ENCODE peak calls at places on chromosome 6, in four cellular contexts. U is colonic mucosa, X is thoracic aorta, P is heart right ventricle. W is an unnamed sample.

GRCh38 chr6:162753775-162754174 is 26.0 kb downstream of the PACRG start:
- DNase-seq in U (no peak), X (no peak), P (no peak), W (no peak)

GRCh38 chr6:84172080-84172479 is 55.4 kb downstream of the CEP162 start:
- DNase-seq in U (no peak), X (no peak), P (no peak), W (no peak)

GRCh38 chr6:97312241-97312640 is 29.2 kb upstream of the MMS22L start:
- DNase-seq in U (no peak), X (no peak), P (no peak), W (no peak)

GRCh38 chr6:6697620-6698019 is 109.1 kb downstream of the LY86 start:
- DNase-seq in U (no peak), X (no peak), P (no peak), W (no peak)

GRCh38 chr6:77123527-77123926 is 339.8 kb downstream of the HTR1B start:
- DNase-seq in U (no peak), X (no peak), P (no peak), W (no peak)

GRCh38 chr6:22821664-22822320 is 252.4 kb downstream of the HDGFL1 start:
- DNase-seq in U (no peak), X (no peak), P (no peak), W (no peak)

GRCh38 chr6:106757267-106757666 is 127.9 kb downstream of the QRSL1 start:
- DNase-seq in U (no peak), X (no peak), P (no peak), W (no peak)

GRCh38 chr6:161407581-161407980 is 133.7 kb upstream of the AGPAT4 start:
- DNase-seq in U (no peak), X (no peak), P (no peak), W (no peak)

GRCh38 chr6:35893246-35893645 is 27.7 kb downstream of the SRPK1 start:
- DNase-seq in U (no peak), X (no peak), P (no peak), W (no peak)

DNA sequence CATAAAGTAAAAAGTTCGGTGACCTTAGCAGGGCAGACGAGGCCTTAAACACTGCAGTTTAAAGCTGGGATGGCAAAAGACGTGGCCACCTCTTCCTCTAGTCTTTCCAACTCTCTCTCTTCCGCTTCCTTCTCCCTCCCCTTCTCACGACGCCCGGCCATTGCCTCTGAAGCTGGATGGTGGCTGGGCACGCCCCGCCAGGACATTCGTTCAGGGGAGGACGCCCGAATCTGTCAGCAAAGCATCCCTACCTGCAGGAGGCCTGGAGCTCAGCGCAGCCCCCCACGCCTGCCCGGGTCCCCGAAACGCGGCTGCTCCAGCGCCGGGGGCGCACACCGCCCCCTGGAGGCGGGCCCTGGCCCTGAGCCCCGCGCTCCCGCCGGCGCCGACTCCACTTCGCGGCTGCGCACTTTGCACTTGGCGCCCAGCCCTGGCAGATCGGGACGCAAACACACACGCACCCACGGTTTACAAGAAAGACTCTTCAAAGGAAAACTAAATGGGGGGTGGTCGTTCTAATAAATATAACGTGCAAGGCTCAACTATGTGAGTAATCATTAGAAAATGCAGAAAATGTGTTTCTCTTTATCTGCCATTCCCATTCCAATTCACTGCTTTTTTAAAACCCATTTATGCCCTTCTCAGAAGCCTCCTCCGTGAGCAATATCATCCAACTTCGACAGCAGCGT is 54.7 kb upstream of the FOXC1 start:
- DNase-seq in U (peak), X (no peak), P (peak), W (peak)
- H3K4me3 ChIP-seq in U (peak), X (peak), P (peak), W (peak)

GRCh38 chr6:28291573-28291972 is 10.2 kb downstream of the PGBD1 start:
- DNase-seq in U (no peak), X (no peak), P (no peak), W (no peak)
- H3K4me3 ChIP-seq in U (no peak), X (no peak), P (no peak), W (no peak)

GRCh38 chr6:52491203-52492069 is 71.3 kb downstream of the EFHC1 start:
- DNase-seq in U (no peak), X (no peak), P (no peak), W (no peak)
- H3K4me3 ChIP-seq in U (no peak), X (peak), P (no peak), W (no peak)

DNA sequence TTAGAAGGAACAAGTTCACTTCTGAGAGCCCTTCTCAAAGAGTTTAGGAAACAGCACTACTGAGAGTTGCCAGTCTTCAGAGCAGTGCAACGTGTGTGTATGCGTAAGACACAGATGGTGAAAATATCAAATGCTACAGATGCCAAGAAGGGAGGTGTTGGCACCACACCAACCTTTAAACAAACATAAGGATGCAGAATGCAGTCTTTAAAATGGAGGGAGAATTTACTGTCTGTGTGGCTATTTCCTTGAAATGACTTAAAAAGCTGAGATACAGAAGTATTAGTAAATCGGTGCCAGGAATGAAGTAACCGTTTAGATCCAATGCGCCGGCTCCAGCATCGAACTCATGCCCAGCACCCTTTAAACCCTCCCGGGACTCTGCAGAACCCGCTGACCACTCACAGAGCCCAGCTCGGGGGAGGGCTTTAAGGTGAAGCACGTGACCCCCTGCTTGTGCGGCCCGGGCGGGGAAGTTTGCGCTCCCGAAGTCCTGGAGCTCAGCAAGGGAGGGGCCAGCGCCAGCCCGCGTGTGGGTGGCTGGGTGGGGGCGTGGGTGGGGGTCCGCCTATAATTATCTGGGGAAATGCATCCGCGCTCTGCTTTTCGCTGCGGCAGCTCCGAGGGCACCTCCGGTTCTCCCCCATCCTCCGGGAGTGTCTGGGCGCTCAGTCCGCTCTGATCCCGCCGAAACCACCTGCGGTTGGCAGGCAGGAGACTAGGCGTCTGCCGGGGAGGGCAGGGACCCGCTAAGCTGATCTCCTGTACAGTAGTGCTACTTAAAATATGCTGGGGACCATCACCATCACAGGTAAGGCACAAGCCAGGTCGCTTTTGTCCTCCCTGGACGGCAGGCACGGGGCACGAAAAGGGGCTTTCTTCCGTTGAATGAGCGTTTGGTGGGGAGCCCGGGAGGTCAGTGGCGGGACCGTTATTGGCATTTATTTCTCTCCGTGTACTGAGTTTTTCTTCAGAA is 66.0 kb downstream of the ZBTB2 start:
- DNase-seq in U (peak), X (peak), P (peak), W (peak)
- H3K4me3 ChIP-seq in U (peak), X (peak), P (peak), W (peak)

DNA sequence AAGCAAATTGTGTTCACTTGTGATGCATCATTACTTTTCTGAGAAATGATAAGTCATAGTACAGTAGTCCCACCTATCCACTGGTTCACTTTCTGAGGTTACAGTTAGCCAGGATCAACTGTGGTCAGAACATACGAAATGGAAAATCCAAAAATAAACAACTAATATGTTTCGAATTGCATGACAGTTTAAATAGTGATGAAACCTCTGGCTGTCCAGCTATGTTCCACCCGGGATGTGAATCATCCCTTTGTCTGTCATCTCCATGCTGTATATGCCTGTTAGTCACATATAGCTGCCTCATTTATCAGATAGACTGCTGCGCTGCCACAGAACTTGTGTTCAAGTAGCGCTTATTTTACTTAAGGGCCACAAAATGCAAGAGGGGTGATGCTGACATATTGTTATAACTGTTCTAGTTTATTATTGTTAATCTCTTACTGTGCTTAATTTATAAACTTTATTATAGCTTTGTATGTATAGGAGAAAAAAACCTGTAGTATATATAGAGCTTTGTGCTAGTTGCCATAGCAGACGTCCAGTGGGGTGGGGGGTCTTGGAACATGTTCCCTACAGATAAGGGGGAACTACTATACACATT is 29.2 kb downstream of the AFDN start:
- DNase-seq in U (no peak), X (no peak), P (no peak), W (peak)
- H3K4me3 ChIP-seq in U (no peak), X (no peak), P (no peak), W (no peak)

W was measured in gastrocnemius medialis.